ENCODE peak calls at places on chromosomes 11 and 22, in five cellular contexts. One of them, this sample, is unnamed.

GRCh38 chr11:7495997-7496545 is 10.8 kb downstream of the OLFML1 start:
- DNase-seq in substantia nigra: no peak
- DNase-seq in stimulated activated CD4-positive, alpha-beta T cell treated with anti-CD3 and anti-CD28 coated beads, Interleukin-4, amount 100 ng/mL, for 24 hours: no peak
- DNase-seq in aorta: peak; percentile 66
- DNase-seq in HL-60: no peak
- DNase-seq in this sample: peak; percentile 11

GRCh38 chr11:47186937-47187681 is 875 bp upstream of the PACSIN3 start:
- DNase-seq in substantia nigra: no peak
- DNase-seq in HL-60: no peak
- DNase-seq in aorta: peak; percentile 88
- DNase-seq in stimulated activated CD4-positive, alpha-beta T cell treated with anti-CD3 and anti-CD28 coated beads, Interleukin-4, amount 100 ng/mL, for 24 hours: peak; percentile 61
- DNase-seq in this sample: peak; percentile 49

GRCh38 chr11:44530413-44531115 is 34.9 kb upstream of the CD82 start:
- DNase-seq in aorta: no peak
- DNase-seq in stimulated activated CD4-positive, alpha-beta T cell treated with anti-CD3 and anti-CD28 coated beads, Interleukin-4, amount 100 ng/mL, for 24 hours: peak; percentile 18
- DNase-seq in substantia nigra: no peak
- DNase-seq in HL-60: no peak
- DNase-seq in this sample: no peak

GRCh38 chr22:46009730-46010129 is 32.8 kb upstream of the WNT7B start:
- DNase-seq in aorta: peak; percentile 71
- DNase-seq in HL-60: no peak
- DNase-seq in stimulated activated CD4-positive, alpha-beta T cell treated with anti-CD3 and anti-CD28 coated beads, Interleukin-4, amount 100 ng/mL, for 24 hours: no peak
- DNase-seq in substantia nigra: no peak
- DNase-seq in this sample: no peak

GRCh38 chr11:74485868-74486267 is 7.7 kb downstream of the LIPT2 start:
- DNase-seq in stimulated activated CD4-positive, alpha-beta T cell treated with anti-CD3 and anti-CD28 coated beads, Interleukin-4, amount 100 ng/mL, for 24 hours: no peak
- DNase-seq in substantia nigra: no peak
- DNase-seq in HL-60: no peak
- DNase-seq in aorta: peak; percentile 13
- DNase-seq in this sample: no peak

GRCh38 chr22:29479417-29480261 is at the start of gene NEFH:
- DNase-seq in substantia nigra: no peak
- DNase-seq in stimulated activated CD4-positive, alpha-beta T cell treated with anti-CD3 and anti-CD28 coated beads, Interleukin-4, amount 100 ng/mL, for 24 hours: no peak
- DNase-seq in aorta: no peak
- DNase-seq in HL-60: no peak
- DNase-seq in this sample: no peak

GRCh38 chr11:59076876-59077571 is 9.1 kb upstream of the GLYATL1B start:
- DNase-seq in substantia nigra: no peak
- DNase-seq in HL-60: no peak
- DNase-seq in aorta: no peak
- DNase-seq in stimulated activated CD4-positive, alpha-beta T cell treated with anti-CD3 and anti-CD28 coated beads, Interleukin-4, amount 100 ng/mL, for 24 hours: no peak
- DNase-seq in this sample: peak; percentile 74

GRCh38 chr11:7597620-7598019 is 75.7 kb downstream of the CYB5R2 start:
- DNase-seq in aorta: no peak
- DNase-seq in stimulated activated CD4-positive, alpha-beta T cell treated with anti-CD3 and anti-CD28 coated beads, Interleukin-4, amount 100 ng/mL, for 24 hours: no peak
- DNase-seq in substantia nigra: no peak
- DNase-seq in HL-60: no peak
- DNase-seq in this sample: no peak

GRCh38 chr11:3202759-3203158 is 15.9 kb downstream of the MRGPRG start:
- DNase-seq in substantia nigra: no peak
- DNase-seq in aorta: peak; percentile 52
- DNase-seq in stimulated activated CD4-positive, alpha-beta T cell treated with anti-CD3 and anti-CD28 coated beads, Interleukin-4, amount 100 ng/mL, for 24 hours: no peak
- DNase-seq in HL-60: no peak
- DNase-seq in this sample: no peak

GRCh38 chr11:75328426-75329277 is 22.8 kb downstream of the ARRB1 start:
- DNase-seq in substantia nigra: no peak
- DNase-seq in aorta: peak; percentile 85
- DNase-seq in HL-60: no peak
- DNase-seq in stimulated activated CD4-positive, alpha-beta T cell treated with anti-CD3 and anti-CD28 coated beads, Interleukin-4, amount 100 ng/mL, for 24 hours: peak; percentile 58
- DNase-seq in this sample: peak; percentile 82

GRCh38 chr22:27129266-27129665 is 471.9 kb downstream of the MIAT start:
- DNase-seq in stimulated activated CD4-positive, alpha-beta T cell treated with anti-CD3 and anti-CD28 coated beads, Interleukin-4, amount 100 ng/mL, for 24 hours: no peak
- DNase-seq in HL-60: no peak
- DNase-seq in substantia nigra: no peak
- DNase-seq in aorta: no peak
- DNase-seq in this sample: peak; percentile 9

GRCh38 chr11:93737904-93738612 is 3.2 kb downstream of the TAF1D start:
- DNase-seq in HL-60: no peak
- DNase-seq in substantia nigra: no peak
- DNase-seq in stimulated activated CD4-positive, alpha-beta T cell treated with anti-CD3 and anti-CD28 coated beads, Interleukin-4, amount 100 ng/mL, for 24 hours: no peak
- DNase-seq in aorta: no peak
- DNase-seq in this sample: no peak

GRCh38 chr11:32385998-32386397 is 49.3 kb downstream of the WT1 start:
- DNase-seq in stimulated activated CD4-positive, alpha-beta T cell treated with anti-CD3 and anti-CD28 coated beads, Interleukin-4, amount 100 ng/mL, for 24 hours: no peak
- DNase-seq in substantia nigra: no peak
- DNase-seq in HL-60: no peak
- DNase-seq in aorta: no peak
- DNase-seq in this sample: peak; percentile 50

GRCh38 chr11:1744137-1744878 is 6.1 kb downstream of the IFITM10 start:
- DNase-seq in aorta: peak; percentile 72
- DNase-seq in HL-60: no peak
- DNase-seq in substantia nigra: no peak
- DNase-seq in stimulated activated CD4-positive, alpha-beta T cell treated with anti-CD3 and anti-CD28 coated beads, Interleukin-4, amount 100 ng/mL, for 24 hours: no peak
- DNase-seq in this sample: no peak

GRCh38 chr11:43567396-43567975 is 113.1 kb upstream of the HSD17B12 start:
- DNase-seq in stimulated activated CD4-positive, alpha-beta T cell treated with anti-CD3 and anti-CD28 coated beads, Interleukin-4, amount 100 ng/mL, for 24 hours: no peak
- DNase-seq in HL-60: no peak
- DNase-seq in aorta: no peak
- DNase-seq in substantia nigra: no peak
- DNase-seq in this sample: peak; percentile 89

GRCh38 chr11:66113132-66113856 is 43.2 kb downstream of the PACS1 start:
- DNase-seq in aorta: no peak
- DNase-seq in stimulated activated CD4-positive, alpha-beta T cell treated with anti-CD3 and anti-CD28 coated beads, Interleukin-4, amount 100 ng/mL, for 24 hours: no peak
- DNase-seq in HL-60: no peak
- DNase-seq in substantia nigra: no peak
- DNase-seq in this sample: peak; percentile 9

GRCh38 chr11:11502303-11502828 is 119.4 kb downstream of the GALNT18 start:
- DNase-seq in HL-60: no peak
- DNase-seq in substantia nigra: no peak
- DNase-seq in stimulated activated CD4-positive, alpha-beta T cell treated with anti-CD3 and anti-CD28 coated beads, Interleukin-4, amount 100 ng/mL, for 24 hours: no peak
- DNase-seq in aorta: no peak
- DNase-seq in this sample: no peak

GRCh38 chr11:9385288-9385902 is 943 bp downstream of the IPO7 start:
- DNase-seq in substantia nigra: no peak
- DNase-seq in HL-60: no peak
- DNase-seq in aorta: no peak
- DNase-seq in stimulated activated CD4-positive, alpha-beta T cell treated with anti-CD3 and anti-CD28 coated beads, Interleukin-4, amount 100 ng/mL, for 24 hours: no peak
- DNase-seq in this sample: peak; percentile 59

GRCh38 chr11:74778581-74778980 is 29.9 kb downstream of the RNF169 start:
- DNase-seq in stimulated activated CD4-positive, alpha-beta T cell treated with anti-CD3 and anti-CD28 coated beads, Interleukin-4, amount 100 ng/mL, for 24 hours: no peak
- DNase-seq in HL-60: no peak
- DNase-seq in substantia nigra: no peak
- DNase-seq in aorta: no peak
- DNase-seq in this sample: no peak

GRCh38 chr22:27993201-27993635 is 74.2 kb upstream of the PITPNB start:
- DNase-seq in aorta: peak; percentile 44
- DNase-seq in HL-60: no peak
- DNase-seq in substantia nigra: no peak
- DNase-seq in stimulated activated CD4-positive, alpha-beta T cell treated with anti-CD3 and anti-CD28 coated beads, Interleukin-4, amount 100 ng/mL, for 24 hours: no peak
- DNase-seq in this sample: no peak

GRCh38 chr11:2526808-2527381 is 82.1 kb downstream of the KCNQ1 start:
- DNase-seq in HL-60: peak; percentile 59
- DNase-seq in substantia nigra: no peak
- DNase-seq in stimulated activated CD4-positive, alpha-beta T cell treated with anti-CD3 and anti-CD28 coated beads, Interleukin-4, amount 100 ng/mL, for 24 hours: peak; percentile 12
- DNase-seq in aorta: peak; percentile 80
- DNase-seq in this sample: peak; percentile 66

GRCh38 chr11:66326261-66327111 is 9.6 kb upstream of the CD248 start:
- DNase-seq in stimulated activated CD4-positive, alpha-beta T cell treated with anti-CD3 and anti-CD28 coated beads, Interleukin-4, amount 100 ng/mL, for 24 hours: no peak
- DNase-seq in substantia nigra: no peak
- DNase-seq in aorta: no peak
- DNase-seq in HL-60: no peak
- DNase-seq in this sample: no peak

GRCh38 chr11:59822989-59823566 is 12.5 kb upstream of the MRPL16 start:
- DNase-seq in stimulated activated CD4-positive, alpha-beta T cell treated with anti-CD3 and anti-CD28 coated beads, Interleukin-4, amount 100 ng/mL, for 24 hours: peak; percentile 16
- DNase-seq in aorta: no peak
- DNase-seq in HL-60: peak; percentile 38
- DNase-seq in substantia nigra: no peak
- DNase-seq in this sample: peak; percentile 84

GRCh38 chr11:96260067-96260511 is 82.9 kb downstream of the MAML2 start:
- DNase-seq in HL-60: no peak
- DNase-seq in stimulated activated CD4-positive, alpha-beta T cell treated with anti-CD3 and anti-CD28 coated beads, Interleukin-4, amount 100 ng/mL, for 24 hours: no peak
- DNase-seq in aorta: no peak
- DNase-seq in substantia nigra: no peak
- DNase-seq in this sample: no peak

GRCh38 chr11:66607126-66607834 is 9.2 kb upstream of the RBM14 start:
- DNase-seq in HL-60: no peak
- DNase-seq in aorta: peak; percentile 88
- DNase-seq in stimulated activated CD4-positive, alpha-beta T cell treated with anti-CD3 and anti-CD28 coated beads, Interleukin-4, amount 100 ng/mL, for 24 hours: no peak
- DNase-seq in substantia nigra: no peak
- DNase-seq in this sample: no peak

GRCh38 chr22:27223317-27224177 is 566.2 kb downstream of the MIAT start:
- DNase-seq in substantia nigra: no peak
- DNase-seq in stimulated activated CD4-positive, alpha-beta T cell treated with anti-CD3 and anti-CD28 coated beads, Interleukin-4, amount 100 ng/mL, for 24 hours: no peak
- DNase-seq in aorta: no peak
- DNase-seq in HL-60: no peak
- DNase-seq in this sample: no peak

GRCh38 chr22:45296628-45297297 is 12.0 kb downstream of the UPK3A start:
- DNase-seq in aorta: no peak
- DNase-seq in stimulated activated CD4-positive, alpha-beta T cell treated with anti-CD3 and anti-CD28 coated beads, Interleukin-4, amount 100 ng/mL, for 24 hours: no peak
- DNase-seq in substantia nigra: no peak
- DNase-seq in HL-60: no peak
- DNase-seq in this sample: peak; percentile 39

GRCh38 chr22:44042822-44043221 is 18.7 kb downstream of the PARVB start:
- DNase-seq in stimulated activated CD4-positive, alpha-beta T cell treated with anti-CD3 and anti-CD28 coated beads, Interleukin-4, amount 100 ng/mL, for 24 hours: no peak
- DNase-seq in substantia nigra: no peak
- DNase-seq in aorta: no peak
- DNase-seq in HL-60: no peak
- DNase-seq in this sample: no peak

GRCh38 chr11:111454561-111455192 is 57.5 kb downstream of the BTG4 start:
- DNase-seq in substantia nigra: peak; percentile 34
- DNase-seq in aorta: no peak
- DNase-seq in stimulated activated CD4-positive, alpha-beta T cell treated with anti-CD3 and anti-CD28 coated beads, Interleukin-4, amount 100 ng/mL, for 24 hours: peak; percentile 55
- DNase-seq in HL-60: peak; percentile 15
- DNase-seq in this sample: peak; percentile 54

GRCh38 chr11:129865701-129866100 is 29.7 kb downstream of the NFRKB start:
- DNase-seq in HL-60: no peak
- DNase-seq in stimulated activated CD4-positive, alpha-beta T cell treated with anti-CD3 and anti-CD28 coated beads, Interleukin-4, amount 100 ng/mL, for 24 hours: peak; percentile 16
- DNase-seq in aorta: no peak
- DNase-seq in substantia nigra: no peak
- DNase-seq in this sample: no peak

GRCh38 chr11:122755941-122756340 is 82.4 kb upstream of the CRTAM start:
- DNase-seq in stimulated activated CD4-positive, alpha-beta T cell treated with anti-CD3 and anti-CD28 coated beads, Interleukin-4, amount 100 ng/mL, for 24 hours: no peak
- DNase-seq in substantia nigra: no peak
- DNase-seq in aorta: no peak
- DNase-seq in HL-60: no peak
- DNase-seq in this sample: no peak

GRCh38 chr11:71156301-71156700 is 96.1 kb downstream of the SHANK2 start:
- DNase-seq in aorta: no peak
- DNase-seq in HL-60: no peak
- DNase-seq in substantia nigra: no peak
- DNase-seq in stimulated activated CD4-positive, alpha-beta T cell treated with anti-CD3 and anti-CD28 coated beads, Interleukin-4, amount 100 ng/mL, for 24 hours: no peak
- DNase-seq in this sample: no peak

GRCh38 chr22:40714514-40714966 is 35.3 kb downstream of the MCHR1 start:
- DNase-seq in stimulated activated CD4-positive, alpha-beta T cell treated with anti-CD3 and anti-CD28 coated beads, Interleukin-4, amount 100 ng/mL, for 24 hours: no peak
- DNase-seq in substantia nigra: no peak
- DNase-seq in aorta: peak; percentile 45
- DNase-seq in HL-60: no peak
- DNase-seq in this sample: no peak

GRCh38 chr22:50696799-50697561 is 24.4 kb downstream of the SHANK3 start:
- DNase-seq in aorta: peak; percentile 76
- DNase-seq in stimulated activated CD4-positive, alpha-beta T cell treated with anti-CD3 and anti-CD28 coated beads, Interleukin-4, amount 100 ng/mL, for 24 hours: no peak
- DNase-seq in substantia nigra: no peak
- DNase-seq in HL-60: no peak
- DNase-seq in this sample: no peak

GRCh38 chr11:95514386-95515145 is 275.0 kb downstream of the FAM76B start:
- DNase-seq in HL-60: no peak
- DNase-seq in stimulated activated CD4-positive, alpha-beta T cell treated with anti-CD3 and anti-CD28 coated beads, Interleukin-4, amount 100 ng/mL, for 24 hours: no peak
- DNase-seq in substantia nigra: no peak
- DNase-seq in aorta: no peak
- DNase-seq in this sample: no peak

GRCh38 chr22:28894320-28894719 is 10.9 kb downstream of the ZNRF3 start:
- DNase-seq in substantia nigra: no peak
- DNase-seq in HL-60: no peak
- DNase-seq in aorta: peak; percentile 67
- DNase-seq in stimulated activated CD4-positive, alpha-beta T cell treated with anti-CD3 and anti-CD28 coated beads, Interleukin-4, amount 100 ng/mL, for 24 hours: no peak
- DNase-seq in this sample: peak; percentile 75

GRCh38 chr11:130523609-130524008 is 75.2 kb downstream of the ADAMTS15 start:
- DNase-seq in HL-60: no peak
- DNase-seq in aorta: no peak
- DNase-seq in substantia nigra: no peak
- DNase-seq in stimulated activated CD4-positive, alpha-beta T cell treated with anti-CD3 and anti-CD28 coated beads, Interleukin-4, amount 100 ng/mL, for 24 hours: no peak
- DNase-seq in this sample: no peak